ENCODE peak calls at places on chromosomes 16 and 17, in four cellular contexts. F is H7; A is CD4-positive, alpha-beta memory T cell; P is bronchial epithelial cell. N is an unnamed sample.
A peak's percentile ranks its signal among the peaks of the same experiment; 100 is the strongest.

GRCh38 chr17:8192070-8192815 is 2.3 kb upstream of the BORCS6 start:
- DNase-seq in A (peak; percentile 74), F (peak; percentile 91), P (peak; percentile 92), N (peak; percentile 72)

GRCh38 chr16:6777624-6778023 is 555.0 kb upstream of the RBFOX1 start:
- DNase-seq in P (no peak), A (no peak), F (no peak), N (no peak)

GRCh38 chr16:89922477-89922883 is 662 bp upstream of the TUBB3 start:
- DNase-seq in A (peak; percentile 59), F (peak; percentile 84), P (peak; percentile 76), N (no peak)

GRCh38 chr16:84617631-84618427 is at the start of gene COTL1:
- DNase-seq in F (peak; percentile 99), A (peak; percentile 94), P (peak; percentile 87), N (peak; percentile 98)

GRCh38 chr17:50637829-50638571 is 3.3 kb downstream of the ABCC3 start:
- DNase-seq in P (peak; percentile 15), A (no peak), F (no peak), N (no peak)

GRCh38 chr17:752002-752619 is at the start of gene GEMIN4:
- DNase-seq in P (peak; percentile 64), F (peak; percentile 99), A (peak; percentile 93), N (peak; percentile 96)

GRCh38 chr17:83122834-83123233 is 43.4 kb downstream of the METRNL start:
- DNase-seq in P (no peak), A (no peak), F (peak; percentile 71), N (peak; percentile 33)

GRCh38 chr17:35731239-35731931 is at the start of gene RASL10B:
- DNase-seq in A (peak; percentile 61), P (no peak), F (peak; percentile 95), N (peak; percentile 60)

GRCh38 chr17:42422412-42422957 is 571 bp downstream of the CAVIN1 start:
- DNase-seq in F (peak; percentile 74), P (no peak), A (no peak), N (peak; percentile 68)

GRCh38 chr17:44324092-44324570 is 492 bp downstream of the SLC25A39 start:
- DNase-seq in P (no peak), F (peak; percentile 37), A (no peak), N (peak; percentile 63)

GRCh38 chr16:11619327-11619851 is 32.7 kb upstream of the LITAF start:
- DNase-seq in A (peak; percentile 60), P (no peak), F (no peak), N (no peak)

GRCh38 chr17:68955181-68955841 is at the start of gene ABCA8:
- DNase-seq in P (no peak), A (no peak), F (no peak), N (no peak)

GRCh38 chr17:28982191-28982793 is 23.5 kb downstream of the SEZ6 start:
- DNase-seq in P (no peak), F (no peak), A (peak; percentile 88), N (no peak)

GRCh38 chr16:69107311-69107962 is 2.0 kb downstream of the HAS3 start:
- DNase-seq in P (no peak), F (peak; percentile 87), A (no peak), N (peak; percentile 67)

GRCh38 chr17:39753514-39754160 is 15.9 kb downstream of the GRB7 start:
- DNase-seq in P (no peak), A (peak; percentile 55), F (peak; percentile 91), N (no peak)

GRCh38 chr17:52027620-52028019 is 130.9 kb downstream of the CA10 start:
- DNase-seq in F (no peak), P (peak; percentile 88), A (no peak), N (no peak)

GRCh38 chr17:61470530-61471136 is 18.4 kb downstream of the TBX4 start:
- DNase-seq in P (no peak), A (no peak), F (peak; percentile 59), N (no peak)

GRCh38 chr16:79601092-79601977 is 798 bp upstream of the MAF start:
- DNase-seq in A (peak; percentile 58), P (peak; percentile 21), F (peak; percentile 64), N (peak; percentile 65)

GRCh38 chr17:63774982-63775290 is 966 bp downstream of the DDX42 start:
- DNase-seq in P (no peak), A (no peak), F (no peak), N (no peak)

GRCh38 chr17:74512624-74513084 is 18.6 kb downstream of the CD300LB start:
- DNase-seq in F (no peak), A (no peak), P (peak; percentile 29), N (no peak)

GRCh38 chr17:78780335-78780734 is 1.7 kb downstream of the CYTH1 start:
- DNase-seq in F (no peak), A (peak; percentile 57), P (no peak), N (no peak)

GRCh38 chr16:51155199-51155607 is 4.1 kb upstream of the SALL1 start:
- DNase-seq in F (peak; percentile 78), A (no peak), P (no peak), N (no peak)

GRCh38 chr16:48629016-48629415 is 19.0 kb upstream of the N4BP1 start:
- DNase-seq in P (no peak), F (no peak), A (no peak), N (no peak)

GRCh38 chr17:50638851-50639767 is 4.4 kb downstream of the ABCC3 start:
- DNase-seq in P (peak; percentile 97), A (no peak), F (no peak), N (peak; percentile 94)

GRCh38 chr17:5182597-5183409 is 8.9 kb downstream of the ZNF594 start:
- DNase-seq in F (no peak), A (no peak), P (no peak), N (no peak)

GRCh38 chr17:77716289-77716929 is 242.1 kb upstream of the TNRC6C start:
- DNase-seq in P (no peak), A (no peak), F (no peak), N (no peak)

GRCh38 chr17:40191237-40192208 is 14.3 kb downstream of the RAPGEFL1 start:
- DNase-seq in P (peak; percentile 72), F (peak; percentile 92), A (peak; percentile 67), N (peak; percentile 78)

GRCh38 chr17:17051380-17051779 is 9.1 kb downstream of the MPRIP start:
- DNase-seq in P (no peak), F (peak; percentile 33), A (no peak), N (no peak)

GRCh38 chr16:46638947-46639925 is 18.1 kb upstream of the SHCBP1 start:
- DNase-seq in P (peak; percentile 50), A (no peak), F (no peak), N (no peak)

GRCh38 chr17:75036643-75037268 is 10.0 kb downstream of the ATP5PD start:
- DNase-seq in F (peak; percentile 55), P (peak; percentile 57), A (peak; percentile 99), N (peak; percentile 81)

GRCh38 chr17:81392909-81393654 is 2.2 kb upstream of the BAHCC1 start:
- DNase-seq in A (no peak), F (peak; percentile 89), P (no peak), N (no peak)
- H3K27me3 ChIP-seq in A (peaks cover 62% of the 10 kb centered on the region), F (peaks cover 74% of the 10 kb centered on the region), P (no peaks in the 10 kb centered on the region), N (no peaks in the 10 kb centered on the region)

DNA sequence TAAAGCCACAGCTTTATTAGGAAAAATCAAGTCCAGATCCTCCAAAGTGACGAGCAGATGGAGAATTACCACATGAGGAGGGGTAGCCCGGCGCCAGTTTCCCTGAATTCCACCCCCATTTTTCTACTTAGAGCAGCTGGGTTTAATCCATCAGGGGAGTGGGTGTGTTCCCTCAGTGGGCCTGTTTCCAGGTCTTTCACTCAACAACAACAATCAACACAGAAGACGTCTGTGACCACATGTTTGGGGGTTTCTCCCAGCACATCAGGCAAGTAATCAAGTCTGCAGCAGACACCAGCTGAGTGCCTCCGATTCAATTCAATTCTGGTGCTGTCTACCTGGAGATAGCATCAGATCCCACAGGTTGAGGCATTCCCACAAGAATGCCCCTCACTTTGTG is 6.9 kb downstream of the SLC6A2 start:
- DNase-seq in P (no peak), A (no peak), F (no peak), N (no peak)
- H3K27me3 ChIP-seq in P (peaks cover 1% of the 10 kb centered on the region), A (no peaks in the 10 kb centered on the region), F (peaks cover 17% of the 10 kb centered on the region), N (peaks cover 8% of the 10 kb centered on the region)

DNA sequence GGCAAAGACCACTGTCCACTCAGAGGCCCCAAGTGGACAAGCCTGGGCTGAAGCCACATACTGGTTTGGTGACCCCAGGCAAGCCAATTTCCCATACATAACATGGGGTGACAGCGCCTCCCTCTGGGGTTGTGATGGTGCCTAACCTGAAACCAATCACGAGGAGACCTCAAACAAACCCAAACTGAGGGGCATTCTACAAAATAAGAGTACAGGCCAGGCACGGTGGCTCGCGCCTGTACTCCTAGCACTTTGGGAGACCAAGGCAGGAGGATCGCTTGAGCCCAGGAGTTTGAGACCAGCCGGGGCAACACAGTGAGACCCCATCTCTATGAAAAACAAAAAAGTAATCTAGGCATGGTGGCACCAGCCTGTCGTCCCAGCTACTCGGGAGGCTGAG is 3.6 kb downstream of the P2RX5 start:
- DNase-seq in P (no peak), A (no peak), F (peak; percentile 70), N (no peak)
- H3K27me3 ChIP-seq in P (peaks cover 1% of the 10 kb centered on the region), A (no peaks in the 10 kb centered on the region), F (peaks cover 25% of the 10 kb centered on the region), N (peaks cover 66% of the 10 kb centered on the region)

GRCh38 chr17:49496866-49497146 is 1.7 kb downstream of the NGFR start:
- DNase-seq in F (no peak), A (no peak), P (no peak), N (no peak)

GRCh38 chr17:49494399-49494798 is 694 bp upstream of the NGFR start:
- DNase-seq in A (no peak), P (no peak), F (no peak), N (no peak)

GRCh38 chr17:49496183-49496865 is 1.2 kb downstream of the NGFR start:
- DNase-seq in P (no peak), F (peak; percentile 96), A (peak; percentile 79), N (peak; percentile 83)

GRCh38 chr17:49495842-49496182 is 719 bp downstream of the NGFR start:
- DNase-seq in F (peak; percentile 83), A (no peak), P (no peak), N (no peak)

DNA sequence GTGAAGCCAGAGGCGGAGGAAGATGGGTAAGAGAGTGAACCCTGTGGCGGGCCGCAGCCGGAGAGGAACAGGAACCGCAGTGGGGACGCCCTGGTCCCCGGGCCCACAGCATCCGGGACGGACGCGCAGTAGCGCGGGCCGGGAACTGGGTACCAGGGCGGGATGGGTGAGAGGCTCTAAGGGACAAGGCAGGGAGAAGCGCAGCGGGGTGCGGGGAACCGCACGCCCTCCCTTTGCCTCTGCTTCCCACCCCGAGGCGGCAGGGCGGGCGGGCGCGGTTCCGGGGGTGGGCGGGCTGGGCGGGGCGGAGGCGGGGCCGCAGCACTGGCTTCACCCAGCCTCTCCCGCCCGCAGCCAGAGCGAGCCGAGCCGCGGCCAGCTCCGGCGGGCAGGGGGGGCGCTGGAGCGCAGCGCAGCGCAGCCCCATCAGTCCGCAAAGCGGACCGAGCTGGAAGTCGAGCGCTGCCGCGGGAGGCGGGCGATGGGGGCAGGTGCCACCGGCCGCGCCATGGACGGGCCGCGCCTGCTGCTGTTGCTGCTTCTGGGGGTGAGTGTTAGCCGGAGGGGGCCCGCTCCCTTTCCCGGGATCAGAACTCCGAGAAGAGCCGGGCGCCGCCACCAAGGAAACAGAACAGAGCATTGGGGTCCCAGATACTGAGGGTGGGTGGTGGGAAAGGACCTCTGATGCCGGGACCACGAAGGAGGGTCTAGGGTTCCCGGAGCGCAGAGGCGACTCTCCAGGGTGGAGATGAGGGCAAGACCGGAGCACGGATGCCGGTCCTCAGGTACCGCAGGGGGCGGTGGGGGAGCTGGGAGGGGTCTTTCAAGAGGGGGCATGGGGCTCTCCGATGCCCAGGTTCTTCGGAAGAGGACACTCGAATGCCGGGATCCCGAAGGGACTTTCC is at the start of gene NGFR:
- DNase-seq in F (peak; percentile 98), P (peak; percentile 27), A (peak; percentile 52), N (no peak)
- H3K27me3 ChIP-seq in F (peaks cover 46% of the 10 kb centered on the region), P (peaks cover 10% of the 10 kb centered on the region), A (peaks cover 22% of the 10 kb centered on the region), N (peaks cover 58% of the 10 kb centered on the region)

N was measured in lower lobe of right lung.